ENCODE peak calls at places on chromosome 10, in six cellular contexts. V, Y, X, T, Q and P are unnamed samples.

GRCh38 chr10:66322777-66323176 is 603.1 kb upstream of the LRRTM3 start:
- DNase-seq in V (no peak), X (no peak), Q (no peak), T (no peak), Y (no peak), P (no peak)

GRCh38 chr10:77139145-77139692 is 498.4 kb downstream of the KCNMA1 start:
- DNase-seq in Q (no peak), V (no peak), Y (no peak), X (no peak), T (no peak), P (no peak)

GRCh38 chr10:103514244-103514643 is 20.7 kb downstream of the NEURL1 start:
- DNase-seq in Y (peak), V (no peak), Q (no peak), X (no peak), T (no peak), P (no peak)

GRCh38 chr10:96638696-96639095 is 51.9 kb upstream of the TM9SF3 start:
- DNase-seq in V (no peak), T (no peak), Y (no peak), Q (no peak), X (no peak), P (no peak)

GRCh38 chr10:60892571-60892970 is 51.4 kb downstream of the RHOBTB1 start:
- DNase-seq in Y (no peak), X (no peak), V (no peak), T (no peak), Q (no peak), P (no peak)

GRCh38 chr10:110508389-110508788 is 10.7 kb downstream of the DUSP5 start:
- DNase-seq in Y (no peak), T (no peak), X (no peak), Q (no peak), V (no peak), P (no peak)

GRCh38 chr10:99694171-99694570 is 34.9 kb downstream of the ENTPD7 start:
- DNase-seq in X (peak), Y (no peak), T (no peak), Q (peak), V (peak), P (peak)

GRCh38 chr10:52463831-52464230 is 149.8 kb downstream of the DKK1 start:
- DNase-seq in X (no peak), V (no peak), Q (no peak), T (no peak), Y (no peak), P (no peak)

GRCh38 chr10:130418731-130419130 is 282.5 kb downstream of the GLRX3 start:
- DNase-seq in X (no peak), Y (no peak), Q (no peak), T (no peak), V (no peak), P (no peak)

GRCh38 chr10:129921801-129922597 is 42.1 kb downstream of the EBF3 start:
- DNase-seq in T (no peak), Y (peak), X (no peak), V (no peak), Q (no peak), P (no peak)

GRCh38 chr10:92110039-92110794 is 180.7 kb downstream of the CPEB3 start:
- DNase-seq in Q (peak), T (no peak), X (peak), Y (no peak), V (peak), P (peak)

GRCh38 chr10:95236068-95236903 is 42.2 kb downstream of the ACSM6 start:
- DNase-seq in T (no peak), Q (peak), V (peak), X (peak), Y (no peak), P (peak)

GRCh38 chr10:92688927-92689662 is 660 bp upstream of the HHEX start:
- DNase-seq in X (peak), Q (no peak), V (peak), T (peak), Y (peak), P (peak)

GRCh38 chr10:63012623-63013022 is 120.5 kb upstream of the NRBF2 start:
- DNase-seq in X (no peak), T (no peak), Y (no peak), V (no peak), Q (no peak), P (no peak)

GRCh38 chr10:92124524-92125168 is 166.2 kb downstream of the CPEB3 start:
- DNase-seq in Y (no peak), V (peak), T (peak), Q (peak), X (peak), P (no peak)

GRCh38 chr10:91366687-91367086 is 43.5 kb upstream of the HECTD2 start:
- DNase-seq in Y (no peak), Q (no peak), V (no peak), X (no peak), T (no peak), P (no peak)

GRCh38 chr10:93995598-93996271 is 2.0 kb downstream of the PLCE1 start:
- DNase-seq in Y (no peak), T (no peak), Q (peak), V (peak), X (peak), P (peak)

GRCh38 chr10:110402077-110402416 is 95.7 kb upstream of the DUSP5 start:
- DNase-seq in X (no peak), Y (no peak), T (no peak), V (no peak), Q (no peak), P (no peak)

GRCh38 chr10:58385784-58386112 is 538 bp downstream of the TFAM start:
- DNase-seq in X (peak), Y (no peak), T (peak), Q (no peak), V (peak), P (peak)

GRCh38 chr10:112517381-112517976 is 70.5 kb downstream of the VTI1A start:
- DNase-seq in X (peak), V (no peak), Y (no peak), T (no peak), Q (no peak), P (no peak)

GRCh38 chr10:100998183-100998990 is 1.2 kb upstream of the LZTS2 start:
- DNase-seq in Y (peak), T (peak), V (peak), Q (peak), X (peak), P (peak)

GRCh38 chr10:78755075-78755695 is 313.6 kb upstream of the ZMIZ1 start:
- DNase-seq in T (no peak), V (no peak), Q (no peak), Y (peak), X (no peak), P (no peak)

GRCh38 chr10:62681211-62681940 is 123.1 kb upstream of the ADO start:
- DNase-seq in T (peak), V (no peak), X (peak), Y (no peak), Q (no peak), P (no peak)

GRCh38 chr10:61904711-61905445 is 3.4 kb downstream of the ARID5B start:
- DNase-seq in X (peak), Q (peak), V (peak), Y (no peak), T (peak), P (peak)

GRCh38 chr10:82982110-82982608 is 1107.2 kb downstream of the NRG3 start:
- DNase-seq in Y (no peak), Q (peak), V (peak), X (peak), T (peak), P (peak)

GRCh38 chr10:110205051-110205675 is 2.2 kb upstream of the MXI1 start:
- DNase-seq in Q (no peak), V (no peak), Y (no peak), X (no peak), T (no peak), P (no peak)

GRCh38 chr10:72308320-72308987 is 34.7 kb downstream of the DDIT4 start:
- DNase-seq in Q (peak), T (peak), V (peak), X (peak), Y (peak), P (peak)

GRCh38 chr10:70227548-70228320 is 5.5 kb downstream of the PPA1 start:
- DNase-seq in Y (no peak), X (peak), Q (no peak), V (no peak), T (peak), P (no peak)

GRCh38 chr10:78757542-78757941 is 311.2 kb upstream of the ZMIZ1 start:
- DNase-seq in V (peak), Y (no peak), Q (peak), X (peak), T (peak), P (no peak)

GRCh38 chr10:509361-510102 is 179.9 kb downstream of the DIP2C start:
- DNase-seq in T (no peak), Y (peak), Q (no peak), X (no peak), V (no peak), P (no peak)

GRCh38 chr10:132551093-132551807 is 13.7 kb downstream of the INPP5A start:
- DNase-seq in V (no peak), Y (peak), T (no peak), X (peak), Q (no peak), P (no peak)

GRCh38 chr10:89207181-89207800 is at the start of gene CH25H:
- DNase-seq in Q (peak), T (peak), Y (peak), X (peak), V (peak), P (peak)

GRCh38 chr10:93211989-93212388 is 138.3 kb downstream of the CYP26A1 start:
- DNase-seq in T (no peak), Y (no peak), Q (no peak), V (no peak), X (no peak), P (no peak)

GRCh38 chr10:83764681-83765080 is 374.6 kb upstream of the GHITM start:
- DNase-seq in V (no peak), Q (no peak), X (peak), T (peak), Y (no peak), P (no peak)

GRCh38 chr10:112782176-112782907 is 167.7 kb upstream of the TCF7L2 start:
- DNase-seq in X (no peak), Y (no peak), Q (no peak), T (no peak), V (no peak), P (no peak)

GRCh38 chr10:21372651-21373410 is 152.7 kb downstream of the SKIDA1 start:
- DNase-seq in Q (peak), Y (no peak), X (peak), V (peak), T (peak), P (peak)